ENCODE peak calls at places on chromosomes 7 and 10, in seven cellular contexts. E is cardiac muscle cell, G is NB4, F is fibroblast of pulmonary artery, W is OCI-LY7, Y is GM12865, P is ovary. L is an unnamed sample.

GRCh38 chr10:27724287-27724686 is 21.3 kb downstream of the MKX start:
- DNase-seq in E (no peak), G (peak), F (no peak), W (no peak), Y (no peak), P (no peak), L (no peak)

GRCh38 chr7:99733448-99733847 is 1.5 kb downstream of the CYP3A7 start:
- DNase-seq in E (no peak), G (peak), F (no peak), W (peak), Y (peak), P (no peak), L (no peak)

GRCh38 chr7:31002256-31002655 is 38.5 kb downstream of the GHRHR start:
- DNase-seq in E (no peak), G (no peak), F (no peak), W (no peak), Y (no peak), P (no peak), L (no peak)

GRCh38 chr10:76736392-76736791 is 901.2 kb downstream of the KCNMA1 start:
- DNase-seq in E (no peak), G (no peak), F (no peak), W (no peak), Y (no peak), P (no peak), L (no peak)

GRCh38 chr7:22229148-22229547 is 127.8 kb downstream of the RAPGEF5 start:
- DNase-seq in E (no peak), G (no peak), F (no peak), W (no peak), Y (no peak), P (no peak), L (no peak)

GRCh38 chr7:28065308-28065707 is 115.3 kb downstream of the JAZF1 start:
- DNase-seq in E (peak), G (peak), F (peak), W (no peak), Y (no peak), P (no peak), L (no peak)

GRCh38 chr10:75208177-75208576 is 2.4 kb upstream of the VDAC2 start:
- DNase-seq in E (peak), G (no peak), F (peak), W (no peak), Y (no peak), P (no peak), L (no peak)

GRCh38 chr10:871951-872403 is 59.5 kb downstream of the LARP4B start:
- DNase-seq in E (no peak), G (no peak), F (no peak), W (no peak), Y (no peak), P (no peak), L (no peak)

GRCh38 chr7:155298834-155299538 is 1.3 kb downstream of the INSIG1 start:
- DNase-seq in E (peak), G (peak), F (peak), W (peak), Y (peak), P (peak), L (no peak)

GRCh38 chr7:78777844-78778243 is 675.6 kb downstream of the MAGI2 start:
- DNase-seq in E (no peak), G (no peak), F (no peak), W (no peak), Y (no peak), P (no peak), L (no peak)

GRCh38 chr7:47725031-47725780 is 143.3 kb upstream of the TNS3 start:
- DNase-seq in E (no peak), G (no peak), F (no peak), W (peak), Y (no peak), P (no peak), L (no peak)

GRCh38 chr7:47405286-47405904 is 176.5 kb downstream of the TNS3 start:
- DNase-seq in E (no peak), G (no peak), F (no peak), W (no peak), Y (no peak), P (no peak), L (no peak)

GRCh38 chr7:114715907-114716306 is 206.0 kb upstream of the MDFIC start:
- DNase-seq in E (peak), G (peak), F (peak), W (no peak), Y (no peak), P (no peak), L (no peak)

GRCh38 chr7:155466814-155467675 is 9.1 kb downstream of the EN2 start:
- DNase-seq in E (no peak), G (peak), F (no peak), W (no peak), Y (peak), P (no peak), L (no peak)

GRCh38 chr10:70417568-70417967 is 13.6 kb downstream of the EIF4EBP2 start:
- DNase-seq in E (no peak), G (no peak), F (no peak), W (no peak), Y (no peak), P (no peak), L (no peak)

GRCh38 chr10:30639946-30640786 is 10.6 kb upstream of the LYZL2 start:
- DNase-seq in E (peak), G (peak), F (peak), W (peak), Y (peak), P (no peak), L (no peak)

GRCh38 chr10:30647089-30647488 is 17.5 kb upstream of the LYZL2 start:
- DNase-seq in E (no peak), G (no peak), F (no peak), W (no peak), Y (no peak), P (no peak), L (no peak)

GRCh38 chr10:30645340-30645827 is 15.8 kb upstream of the LYZL2 start:
- DNase-seq in E (peak), G (no peak), F (peak), W (no peak), Y (no peak), P (no peak), L (no peak)
- TF ChIP-seq CTCF in E (no peak), G (no peak), F (no peak), W (no peak), Y (no peak), P (no peak), L (no peak)

GRCh38 chr10:129743738-129744133 is 220.3 kb downstream of the EBF3 start:
- DNase-seq in E (no peak), G (no peak), F (no peak), W (no peak), Y (no peak), P (no peak), L (no peak)

GRCh38 chr10:129741978-129742741 is 221.9 kb downstream of the EBF3 start:
- DNase-seq in E (no peak), G (no peak), F (no peak), W (no peak), Y (no peak), P (no peak), L (peak)

GRCh38 chr10:129741280-129741977 is 222.6 kb downstream of the EBF3 start:
- DNase-seq in E (no peak), G (no peak), F (no peak), W (no peak), Y (no peak), P (no peak), L (peak)

GRCh38 chr10:129742742-129743550 is 221.1 kb downstream of the EBF3 start:
- DNase-seq in E (no peak), G (no peak), F (no peak), W (no peak), Y (no peak), P (no peak), L (peak)

GRCh38 chr10:129740532-129741279 is 223.4 kb downstream of the EBF3 start:
- DNase-seq in E (no peak), G (no peak), F (no peak), W (no peak), Y (no peak), P (no peak), L (no peak)
- TF ChIP-seq CTCF in E (no peak), G (no peak), F (no peak), W (no peak), Y (no peak), P (no peak), L (no peak)

GRCh38 chr7:66950311-66950710 is 29.3 kb downstream of the TMEM248 start:
- DNase-seq in E (no peak), G (no peak), F (no peak), W (no peak), Y (no peak), P (no peak), L (no peak)

GRCh38 chr7:66952343-66953043 is 31.5 kb downstream of the TMEM248 start:
- DNase-seq in E (peak), G (no peak), F (peak), W (no peak), Y (no peak), P (no peak), L (no peak)

GRCh38 chr7:66950763-66951162 is 29.7 kb downstream of the TMEM248 start:
- DNase-seq in E (peak), G (no peak), F (peak), W (no peak), Y (no peak), P (no peak), L (no peak)

GRCh38 chr7:66946545-66946944 is 25.5 kb downstream of the TMEM248 start:
- DNase-seq in E (peak), G (no peak), F (peak), W (no peak), Y (no peak), P (no peak), L (no peak)

GRCh38 chr7:66948480-66949109 is 27.6 kb downstream of the TMEM248 start:
- DNase-seq in E (no peak), G (no peak), F (no peak), W (no peak), Y (no peak), P (no peak), L (no peak)
- TF ChIP-seq CTCF in E (no peak), G (no peak), F (no peak), W (peak), Y (no peak), P (no peak), L (no peak)

GRCh38 chr7:35334511-35334910 is 80.6 kb upstream of the TBX20 start:
- DNase-seq in E (no peak), G (no peak), F (no peak), W (no peak), Y (no peak), P (no peak), L (no peak)
- TF ChIP-seq CTCF in E (no peak), G (no peak), F (no peak), W (no peak), Y (no peak), P (no peak), L (no peak)

GRCh38 chr7:43929529-43930457 is 3.6 kb downstream of the UBE2D4 start:
- DNase-seq in E (no peak), G (no peak), F (no peak), W (no peak), Y (no peak), P (no peak), L (no peak)

GRCh38 chr7:43927810-43928209 is 1.6 kb downstream of the UBE2D4 start:
- DNase-seq in E (no peak), G (no peak), F (no peak), W (no peak), Y (no peak), P (no peak), L (no peak)

GRCh38 chr7:43921423-43921822 is 4.8 kb upstream of the UBE2D4 start:
- DNase-seq in E (no peak), G (no peak), F (no peak), W (no peak), Y (no peak), P (no peak), L (no peak)

GRCh38 chr7:43922726-43923125 is 3.5 kb upstream of the UBE2D4 start:
- DNase-seq in E (no peak), G (no peak), F (no peak), W (no peak), Y (no peak), P (no peak), L (no peak)

DNA sequence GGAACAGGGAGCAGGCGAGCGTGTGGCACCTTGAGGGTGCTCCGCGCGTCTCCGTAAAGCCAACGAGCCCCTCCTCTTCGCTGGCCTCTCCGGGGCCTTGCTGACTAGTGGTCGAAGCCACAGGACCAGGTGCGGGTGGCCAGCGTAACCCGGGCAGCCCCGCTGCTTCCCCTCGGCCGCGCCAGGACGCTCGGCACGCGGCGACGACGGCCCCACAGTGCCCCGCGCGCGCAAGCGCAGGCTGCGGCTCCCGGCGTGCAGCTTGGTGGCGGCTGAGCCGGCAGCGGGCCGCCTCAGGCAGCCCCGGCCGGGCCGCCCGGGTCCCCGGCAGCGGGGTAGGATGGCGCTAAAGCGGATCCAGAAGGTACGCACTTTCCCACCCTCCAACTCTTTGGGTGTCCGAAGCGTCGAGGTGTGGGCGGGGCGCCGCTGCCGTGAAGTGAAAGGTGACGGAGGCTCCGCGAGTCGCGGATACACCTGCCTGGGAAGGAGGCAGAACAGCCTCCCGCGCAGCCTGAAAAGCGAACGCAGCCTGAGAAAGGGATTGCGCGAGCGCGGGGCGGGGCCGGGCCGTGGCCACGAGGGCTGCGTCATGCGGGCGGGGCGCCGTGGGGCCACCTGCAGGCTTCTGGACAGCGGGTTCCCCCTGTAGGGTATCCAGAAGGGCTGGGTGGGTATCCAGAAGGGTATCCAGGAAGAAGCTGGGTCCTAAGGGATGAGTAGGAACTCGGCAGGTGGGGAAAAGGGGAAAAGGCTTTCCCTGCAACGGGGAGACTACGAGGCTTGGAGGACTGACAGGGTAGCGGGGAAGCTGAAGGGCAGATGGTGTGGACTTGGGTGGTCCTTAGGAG is at the start of gene UBE2D4:
- DNase-seq in E (peak), G (peak), F (peak), W (peak), Y (peak), P (peak), L (peak)
- TF ChIP-seq CTCF in E (peak), G (no peak), F (no peak), W (no peak), Y (no peak), P (no peak), L (no peak)

DNA sequence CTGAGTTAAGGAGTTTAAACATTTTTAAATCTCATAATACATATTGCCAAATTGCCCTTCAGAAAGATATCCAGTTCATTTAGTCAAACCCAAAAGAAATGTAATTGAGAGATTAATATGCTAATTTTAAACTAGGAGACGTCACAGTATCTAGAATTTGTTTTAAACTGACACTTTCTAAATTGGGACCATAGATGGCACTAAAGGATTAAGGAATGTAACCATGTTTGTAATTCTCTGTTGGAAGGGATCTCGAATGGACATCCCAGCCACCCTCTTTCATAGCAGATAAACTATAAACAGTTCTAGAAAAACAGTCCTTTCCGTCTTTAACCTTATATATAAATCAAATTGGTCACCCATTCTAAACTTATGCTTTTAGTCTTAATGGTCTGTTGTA is 30.0 kb upstream of the SAMD9L start:
- DNase-seq in E (peak), G (peak), F (peak), W (no peak), Y (no peak), P (no peak), L (no peak)
- TF ChIP-seq CTCF in E (peak), G (no peak), F (peak), W (no peak), Y (no peak), P (no peak), L (peak)

GRCh38 chr7:13987395-13987794 is 2.1 kb downstream of the ETV1 start:
- DNase-seq in E (no peak), G (no peak), F (peak), W (no peak), Y (no peak), P (no peak), L (no peak)

GRCh38 chr7:13989944-13990295 is 454 bp upstream of the ETV1 start:
- DNase-seq in E (no peak), G (no peak), F (no peak), W (no peak), Y (no peak), P (no peak), L (no peak)

GRCh38 chr7:13988011-13988410 is 1.5 kb downstream of the ETV1 start:
- DNase-seq in E (peak), G (no peak), F (peak), W (no peak), Y (no peak), P (no peak), L (no peak)

GRCh38 chr7:13989138-13989943 is at the start of gene ETV1:
- DNase-seq in E (peak), G (no peak), F (peak), W (no peak), Y (no peak), P (peak), L (no peak)

GRCh38 chr7:13988765-13989137 is 715 bp downstream of the ETV1 start:
- DNase-seq in E (no peak), G (no peak), F (peak), W (no peak), Y (no peak), P (no peak), L (no peak)
- TF ChIP-seq CTCF in E (no peak), G (no peak), F (no peak), W (no peak), Y (no peak), P (no peak), L (no peak)

GRCh38 chr10:102681696-102682095 is 32.5 kb downstream of the ARL3 start:
- DNase-seq in E (no peak), G (no peak), F (no peak), W (no peak), Y (no peak), P (no peak), L (no peak)

GRCh38 chr10:102677736-102678354 is 33.6 kb downstream of the TRIM8 start:
- DNase-seq in E (no peak), G (no peak), F (no peak), W (no peak), Y (no peak), P (no peak), L (no peak)

GRCh38 chr10:102676916-102677315 is 32.6 kb downstream of the TRIM8 start:
- DNase-seq in E (no peak), G (no peak), F (no peak), W (no peak), Y (no peak), P (no peak), L (no peak)

GRCh38 chr10:102675887-102676616 is 31.8 kb downstream of the TRIM8 start:
- DNase-seq in E (peak), G (peak), F (peak), W (no peak), Y (peak), P (no peak), L (no peak)

DNA sequence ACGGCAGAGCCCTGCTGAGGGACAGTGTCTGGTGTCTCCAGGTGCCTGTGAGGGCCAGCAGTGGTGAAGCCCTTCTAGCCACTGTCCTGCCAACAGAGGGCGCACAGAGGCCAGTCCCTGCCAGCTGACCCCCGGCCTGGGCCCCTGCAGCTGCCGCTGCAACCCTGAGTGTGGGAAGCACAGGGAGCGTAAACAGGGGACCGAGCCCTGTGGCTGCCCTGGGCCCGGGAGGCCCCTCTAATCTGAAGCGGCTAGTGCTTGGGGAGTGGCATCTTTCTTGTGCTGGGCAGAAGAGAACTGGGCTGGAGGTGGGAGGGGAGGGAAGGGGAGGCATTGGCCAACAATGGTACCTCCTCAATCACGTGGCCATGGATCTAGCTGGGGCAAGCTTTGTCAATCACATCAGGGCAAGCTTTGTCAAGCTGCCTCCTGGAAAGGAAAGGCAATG is 34.6 kb downstream of the TRIM8 start:
- DNase-seq in E (peak), G (peak), F (peak), W (peak), Y (peak), P (peak), L (no peak)
- TF ChIP-seq CTCF in E (peak), G (peak), F (peak), W (peak), Y (peak), P (peak), L (peak)

L was measured in chondrocyte.